ENCODE peak calls at places on chromosomes 1 and 21, in nine cellular contexts. P is stomach, G is A549, E is suprapubic skin, Z is ovary, K is GM12878, U is transverse colon, F is sigmoid colon, X is SK-N-SH. R is an unnamed sample.

GRCh38 chr1:24850353-24850905 is 79.6 kb downstream of the RUNX3 start:
- DNase-seq in K (no peak), E (no peak), Z (no peak), X (no peak), F (no peak), G (no peak), U (no peak), P (no peak), R (no peak)

GRCh38 chr1:151815716-151816327 is 10.6 kb upstream of the LINGO4 start:
- DNase-seq in X (no peak), U (peak; percentile 48), P (no peak), K (no peak), E (no peak), G (no peak), F (no peak), Z (no peak), R (no peak)

GRCh38 chr1:152440635-152441471 is 26.8 kb upstream of the CRNN start:
- DNase-seq in G (peak; percentile 77), E (no peak), P (peak; percentile 73), X (peak; percentile 66), U (peak; percentile 67), F (peak; percentile 85), Z (peak; percentile 41), K (peak; percentile 38), R (peak; percentile 65)

GRCh38 chr1:22636369-22636768 is at the start of gene C1QA:
- DNase-seq in E (no peak), P (no peak), F (peak; percentile 83), Z (no peak), K (no peak), G (no peak), X (no peak), U (peak; percentile 41), R (peak; percentile 28)

GRCh38 chr1:23648576-23648975 is 43.0 kb upstream of the RPL11 start:
- DNase-seq in F (no peak), Z (no peak), X (no peak), K (no peak), P (no peak), U (no peak), G (no peak), E (no peak), R (no peak)

GRCh38 chr1:31862071-31862470 is 46.2 kb upstream of the SPOCD1 start:
- DNase-seq in P (no peak), G (no peak), Z (no peak), K (no peak), U (no peak), E (no peak), F (no peak), X (no peak), R (no peak)

GRCh38 chr1:22129501-22130117 is 13.3 kb downstream of the WNT4 start:
- DNase-seq in P (no peak), K (no peak), E (no peak), Z (no peak), X (no peak), G (no peak), F (no peak), U (no peak), R (no peak)

GRCh38 chr1:32349211-32349708 is 13.0 kb downstream of the FAM229A start:
- DNase-seq in F (peak; percentile 77), P (no peak), Z (no peak), X (no peak), K (no peak), U (peak; percentile 25), G (no peak), E (no peak), R (no peak)

GRCh38 chr1:156805766-156806511 is 10.7 kb downstream of the SH2D2A start:
- DNase-seq in F (peak; percentile 90), P (no peak), X (peak; percentile 24), K (no peak), G (no peak), Z (peak; percentile 53), E (no peak), U (peak; percentile 31), R (peak; percentile 51)

GRCh38 chr21:35927262-35927661 is 133.1 kb downstream of the SETD4 start:
- DNase-seq in X (no peak), F (no peak), G (no peak), P (no peak), E (no peak), Z (no peak), U (no peak), K (no peak), R (no peak)

GRCh38 chr1:187876775-187877174 is 1048.0 kb downstream of the PLA2G4A start:
- DNase-seq in U (no peak), G (no peak), P (no peak), Z (no peak), F (no peak), K (peak; percentile 15), E (no peak), X (no peak), R (no peak)

GRCh38 chr1:101526813-101527212 is 290.0 kb downstream of the S1PR1 start:
- DNase-seq in F (no peak), K (no peak), U (no peak), P (no peak), E (no peak), G (no peak), X (no peak), Z (no peak), R (no peak)

GRCh38 chr1:87330201-87330953 is 1.7 kb downstream of the LMO4 start:
- DNase-seq in E (no peak), X (no peak), Z (peak; percentile 33), P (peak; percentile 34), K (no peak), U (peak; percentile 47), F (peak; percentile 69), G (no peak), R (peak; percentile 40)

GRCh38 chr1:209766051-209766450 is 10.2 kb downstream of the TRAF3IP3 start:
- DNase-seq in Z (no peak), K (no peak), P (no peak), F (no peak), X (no peak), E (no peak), U (no peak), G (no peak), R (no peak)

GRCh38 chr1:40411843-40412242 is 38.3 kb downstream of the SMAP2 start:
- DNase-seq in E (no peak), G (no peak), X (no peak), Z (no peak), U (no peak), F (no peak), P (no peak), K (no peak), R (no peak)

GRCh38 chr1:196324345-196324744 is 283.9 kb downstream of the KCNT2 start:
- DNase-seq in U (no peak), G (no peak), P (no peak), K (no peak), Z (no peak), X (no peak), F (no peak), E (no peak), R (no peak)

GRCh38 chr21:29133796-29134195 is 3.4 kb downstream of the MAP3K7CL start:
- DNase-seq in F (no peak), P (no peak), U (no peak), Z (no peak), X (no peak), K (no peak), E (no peak), G (no peak), R (no peak)

DNA sequence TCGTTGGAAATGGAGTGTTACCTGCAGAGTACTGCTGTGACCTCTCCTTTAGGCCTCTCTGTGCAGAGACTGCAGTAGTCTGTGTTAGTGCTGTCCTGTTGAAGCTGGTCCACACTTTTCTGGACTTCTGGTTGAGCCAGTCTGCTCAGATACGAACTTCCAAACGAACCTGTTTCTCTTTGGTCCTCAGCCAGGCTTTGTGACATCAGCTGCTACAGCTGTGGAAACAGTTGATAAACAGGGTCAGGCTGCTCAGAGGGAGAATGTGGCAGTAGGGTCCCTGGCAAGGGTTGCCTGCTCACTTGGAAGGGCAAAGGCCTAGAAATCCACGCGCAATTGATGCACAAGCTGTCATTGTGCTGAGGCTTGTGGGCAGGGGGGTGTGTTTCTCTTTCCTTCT is 98.8 kb downstream of the NOS1AP start:
- DNase-seq in K (no peak), G (no peak), U (no peak), X (no peak), P (peak; percentile 90), E (no peak), F (no peak), Z (no peak), R (peak; percentile 37)
- TF ChIP-seq EP300 in K (no peak), G (no peak), U (no peak), X (no peak), P (no peak), E (no peak), F (no peak), Z (no peak), R (no peak)

GRCh38 chr1:68112835-68113243 is 62.4 kb upstream of the DIRAS3 start:
- DNase-seq in E (no peak), G (peak; percentile 55), X (no peak), K (no peak), F (no peak), Z (peak; percentile 44), U (no peak), P (no peak), R (no peak)
- TF ChIP-seq EP300 in E (no peak), G (no peak), X (peak; percentile 70), K (no peak), F (no peak), Z (no peak), U (no peak), P (no peak), R (no peak)

DNA sequence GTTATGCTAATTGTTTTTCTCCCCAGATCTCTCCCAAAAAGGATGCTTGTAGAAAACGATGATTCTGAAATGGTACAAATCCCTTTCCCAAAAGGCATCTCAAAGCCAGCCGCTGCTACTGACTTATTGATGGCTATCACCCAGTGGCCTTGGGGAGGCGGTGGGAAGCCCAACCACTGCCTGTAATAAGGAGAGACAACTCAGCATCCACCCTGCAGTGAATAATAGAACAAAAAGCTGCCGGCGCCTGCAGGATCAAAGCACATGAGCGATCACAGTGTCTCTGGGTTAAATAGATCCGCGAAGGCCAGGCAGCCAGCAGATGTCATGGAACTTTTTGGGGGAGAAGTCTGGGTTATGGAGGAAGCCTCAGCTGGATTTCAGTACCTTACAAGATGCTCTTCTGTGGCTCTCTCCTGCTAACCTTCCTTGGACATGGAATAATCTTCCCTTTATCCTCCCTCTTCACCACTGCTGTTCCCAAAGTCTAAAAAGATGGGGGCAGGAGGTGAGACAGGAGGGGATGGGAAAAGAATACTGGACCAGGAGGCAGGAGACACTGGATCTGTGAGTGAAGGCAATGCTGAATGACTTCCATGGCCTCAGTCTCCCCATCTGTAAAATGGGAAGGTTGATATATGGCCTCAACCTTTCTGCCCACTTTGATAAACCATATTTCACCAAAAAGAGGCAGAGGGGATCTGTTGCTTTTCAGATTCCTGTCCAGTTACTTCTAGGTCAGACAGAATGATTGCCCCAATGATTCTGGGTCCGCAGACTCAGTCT is 54.9 kb upstream of the CD34 start:
- DNase-seq in K (no peak), G (no peak), U (no peak), E (no peak), Z (no peak), F (no peak), P (no peak), X (no peak), R (no peak)
- TF ChIP-seq EP300 in K (no peak), G (no peak), U (no peak), E (no peak), Z (no peak), F (no peak), P (no peak), X (no peak), R (no peak)

DNA sequence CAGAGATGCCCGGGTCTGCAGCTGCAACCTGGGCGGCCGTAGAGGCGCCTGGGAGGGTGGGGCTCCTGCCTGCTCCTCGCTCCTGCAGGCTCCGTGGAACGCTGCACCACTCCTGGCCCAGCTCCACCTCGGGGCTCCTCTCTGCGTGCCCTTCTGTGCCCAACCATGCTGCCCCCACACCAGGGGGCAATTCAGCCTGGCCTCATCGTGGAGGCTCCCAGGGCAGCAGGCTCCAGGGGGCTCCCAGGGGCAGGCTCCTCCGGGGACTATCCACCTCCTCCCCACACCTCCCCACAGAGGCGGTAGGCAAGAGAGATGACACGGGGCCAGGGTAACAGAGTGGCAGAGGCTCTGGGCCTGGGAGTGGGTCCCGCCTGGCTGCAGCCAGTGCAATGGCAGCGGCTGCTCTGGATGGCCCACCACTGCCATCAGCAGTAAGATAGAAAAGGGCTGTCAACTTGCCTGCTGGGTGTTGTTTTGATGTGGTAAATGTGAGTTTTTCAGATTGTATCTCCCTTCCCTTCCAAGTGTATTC is 22.4 kb upstream of the LRRC8C start:
- DNase-seq in X (no peak), P (no peak), Z (no peak), U (no peak), F (no peak), K (no peak), E (no peak), G (no peak), R (no peak)
- TF ChIP-seq EP300 in X (no peak), P (no peak), Z (no peak), U (no peak), F (no peak), K (no peak), E (no peak), G (no peak), R (no peak)